ENCODE peak calls at places on chromosomes 7 and 10, in five cellular contexts. One of them, this sample, is unnamed.

GRCh38 chr7:151115121-151115835 is 29.0 kb downstream of the AGAP3 start:
- DNase-seq in ascending aorta: no peak
- DNase-seq in AG09309: no peak
- DNase-seq in stomach: no peak
- DNase-seq in colonic mucosa: no peak
- DNase-seq in this sample: no peak

GRCh38 chr10:114822771-114823463 is 1.3 kb downstream of the FHIP2A start:
- DNase-seq in ascending aorta: no peak
- DNase-seq in stomach: no peak
- DNase-seq in AG09309: no peak
- DNase-seq in colonic mucosa: no peak
- DNase-seq in this sample: peak; percentile 31

GRCh38 chr10:18650618-18651017 is 769 bp downstream of the NSUN6 start:
- DNase-seq in colonic mucosa: no peak
- DNase-seq in stomach: no peak
- DNase-seq in AG09309: no peak
- DNase-seq in ascending aorta: no peak
- DNase-seq in this sample: no peak

GRCh38 chr7:3070908-3071307 is 27.2 kb upstream of the CARD11 start:
- DNase-seq in AG09309: no peak
- DNase-seq in ascending aorta: no peak
- DNase-seq in colonic mucosa: no peak
- DNase-seq in stomach: no peak
- DNase-seq in this sample: no peak

GRCh38 chr7:84838857-84839256 is 348.0 kb downstream of the SEMA3D start:
- DNase-seq in ascending aorta: no peak
- DNase-seq in colonic mucosa: no peak
- DNase-seq in stomach: no peak
- DNase-seq in AG09309: no peak
- DNase-seq in this sample: no peak

GRCh38 chr7:141511370-141512335 is 39.6 kb upstream of the AGK start:
- DNase-seq in AG09309: no peak
- DNase-seq in stomach: peak; percentile 34
- DNase-seq in colonic mucosa: peak; percentile 20
- DNase-seq in ascending aorta: no peak
- DNase-seq in this sample: no peak

GRCh38 chr7:104940023-104940710 is 73.8 kb upstream of the KMT2E start:
- DNase-seq in ascending aorta: no peak
- DNase-seq in AG09309: no peak
- DNase-seq in colonic mucosa: peak; percentile 18
- DNase-seq in stomach: no peak
- DNase-seq in this sample: no peak

GRCh38 chr7:44549457-44549856 is 8.3 kb upstream of the NPC1L1 start:
- DNase-seq in AG09309: no peak
- DNase-seq in ascending aorta: no peak
- DNase-seq in colonic mucosa: no peak
- DNase-seq in stomach: no peak
- DNase-seq in this sample: no peak

GRCh38 chr10:91247360-91248111 is 27.1 kb downstream of the PCGF5 start:
- DNase-seq in ascending aorta: no peak
- DNase-seq in stomach: no peak
- DNase-seq in AG09309: no peak
- DNase-seq in colonic mucosa: no peak
- DNase-seq in this sample: peak; percentile 16

GRCh38 chr7:21916629-21917028 is 29.1 kb downstream of the CDCA7L start:
- DNase-seq in AG09309: no peak
- DNase-seq in stomach: no peak
- DNase-seq in ascending aorta: no peak
- DNase-seq in colonic mucosa: no peak
- DNase-seq in this sample: no peak

GRCh38 chr7:91800389-91800788 is 80.1 kb downstream of the MTERF1 start:
- DNase-seq in AG09309: no peak
- DNase-seq in ascending aorta: no peak
- DNase-seq in colonic mucosa: no peak
- DNase-seq in stomach: no peak
- DNase-seq in this sample: no peak

GRCh38 chr7:39735903-39736302 is 112.5 kb downstream of the RALA start:
- DNase-seq in AG09309: no peak
- DNase-seq in stomach: no peak
- DNase-seq in colonic mucosa: no peak
- DNase-seq in ascending aorta: no peak
- DNase-seq in this sample: no peak

GRCh38 chr10:76244061-76244686 is 812.8 kb downstream of the LRMDA start:
- DNase-seq in ascending aorta: no peak
- DNase-seq in stomach: no peak
- DNase-seq in colonic mucosa: no peak
- DNase-seq in AG09309: no peak
- DNase-seq in this sample: no peak

GRCh38 chr7:110539216-110539615 is 551.7 kb upstream of the LRRN3 start:
- DNase-seq in stomach: no peak
- DNase-seq in colonic mucosa: no peak
- DNase-seq in AG09309: no peak
- DNase-seq in ascending aorta: no peak
- DNase-seq in this sample: no peak

GRCh38 chr7:1963575-1963974 is 269.2 kb downstream of the MAD1L1 start:
- DNase-seq in stomach: no peak
- DNase-seq in AG09309: no peak
- DNase-seq in ascending aorta: no peak
- DNase-seq in colonic mucosa: no peak
- DNase-seq in this sample: no peak

GRCh38 chr7:22885824-22886255 is 63.2 kb upstream of the TOMM7 start:
- DNase-seq in stomach: no peak
- DNase-seq in ascending aorta: no peak
- DNase-seq in AG09309: no peak
- DNase-seq in colonic mucosa: no peak
- DNase-seq in this sample: no peak

GRCh38 chr10:131843881-131844284 is 56.9 kb upstream of the PPP2R2D start:
- DNase-seq in AG09309: no peak
- DNase-seq in colonic mucosa: no peak
- DNase-seq in stomach: no peak
- DNase-seq in ascending aorta: no peak
- DNase-seq in this sample: no peak

GRCh38 chr10:90602815-90603600 is 254.8 kb downstream of the HTR7 start:
- DNase-seq in ascending aorta: no peak
- DNase-seq in AG09309: no peak
- DNase-seq in colonic mucosa: no peak
- DNase-seq in stomach: no peak
- DNase-seq in this sample: peak; percentile 24

GRCh38 chr7:44348300-44348699 is 22.9 kb upstream of the CAMK2B start:
- DNase-seq in colonic mucosa: no peak
- DNase-seq in AG09309: no peak
- DNase-seq in stomach: no peak
- DNase-seq in ascending aorta: no peak
- DNase-seq in this sample: no peak

GRCh38 chr7:904847-905246 is 28.5 kb downstream of the GET4 start:
- DNase-seq in ascending aorta: no peak
- DNase-seq in AG09309: no peak
- DNase-seq in colonic mucosa: no peak
- DNase-seq in stomach: no peak
- DNase-seq in this sample: no peak

GRCh38 chr10:132514841-132515521 is 22.6 kb upstream of the INPP5A start:
- DNase-seq in AG09309: no peak
- DNase-seq in stomach: peak; percentile 13
- DNase-seq in colonic mucosa: no peak
- DNase-seq in ascending aorta: no peak
- DNase-seq in this sample: no peak

GRCh38 chr10:110355181-110355831 is 50.6 kb upstream of the SMNDC1 start:
- DNase-seq in stomach: no peak
- DNase-seq in colonic mucosa: no peak
- DNase-seq in ascending aorta: no peak
- DNase-seq in AG09309: no peak
- DNase-seq in this sample: no peak

GRCh38 chr10:119090026-119090808 is 9.6 kb upstream of the EIF3A start:
- DNase-seq in colonic mucosa: peak; percentile 43
- DNase-seq in ascending aorta: no peak
- DNase-seq in AG09309: no peak
- DNase-seq in stomach: peak; percentile 24
- DNase-seq in this sample: no peak

GRCh38 chr10:79505771-79506351 is 6.5 kb upstream of the EIF5AL1 start:
- DNase-seq in stomach: no peak
- DNase-seq in ascending aorta: no peak
- DNase-seq in AG09309: no peak
- DNase-seq in colonic mucosa: no peak
- DNase-seq in this sample: no peak

GRCh38 chr7:2066251-2066919 is 166.4 kb downstream of the MAD1L1 start:
- DNase-seq in ascending aorta: no peak
- DNase-seq in stomach: no peak
- DNase-seq in colonic mucosa: no peak
- DNase-seq in AG09309: no peak
- DNase-seq in this sample: no peak

GRCh38 chr7:134691820-134692705 is 45.4 kb downstream of the BPGM start:
- DNase-seq in ascending aorta: no peak
- DNase-seq in colonic mucosa: no peak
- DNase-seq in AG09309: peak; percentile 77
- DNase-seq in stomach: no peak
- DNase-seq in this sample: peak; percentile 72

GRCh38 chr10:70255329-70256299 is 22.4 kb upstream of the PPA1 start:
- DNase-seq in stomach: no peak
- DNase-seq in AG09309: no peak
- DNase-seq in colonic mucosa: peak; percentile 67
- DNase-seq in ascending aorta: no peak
- DNase-seq in this sample: no peak

GRCh38 chr7:87146740-87147386 is 5.4 kb upstream of the DMTF1 start:
- DNase-seq in AG09309: no peak
- DNase-seq in stomach: no peak
- DNase-seq in colonic mucosa: no peak
- DNase-seq in ascending aorta: no peak
- DNase-seq in this sample: no peak

GRCh38 chr7:25858562-25859411 is 293.2 kb upstream of the NFE2L3 start:
- DNase-seq in colonic mucosa: peak; percentile 50
- DNase-seq in ascending aorta: no peak
- DNase-seq in stomach: no peak
- DNase-seq in AG09309: no peak
- DNase-seq in this sample: no peak

GRCh38 chr10:72821606-72822005 is 71.9 kb upstream of the OIT3 start:
- DNase-seq in AG09309: no peak
- DNase-seq in colonic mucosa: no peak
- DNase-seq in ascending aorta: no peak
- DNase-seq in stomach: no peak
- DNase-seq in this sample: no peak

GRCh38 chr7:117110480-117111315 is 157.4 kb downstream of the ST7 start:
- DNase-seq in stomach: no peak
- DNase-seq in ascending aorta: no peak
- DNase-seq in colonic mucosa: no peak
- DNase-seq in AG09309: no peak
- DNase-seq in this sample: no peak

GRCh38 chr7:50982626-50983025 is 199.9 kb upstream of the GRB10 start:
- DNase-seq in stomach: no peak
- DNase-seq in colonic mucosa: no peak
- DNase-seq in ascending aorta: no peak
- DNase-seq in AG09309: no peak
- DNase-seq in this sample: no peak

GRCh38 chr10:77837248-77837924 is 89.2 kb downstream of the DLG5 start:
- DNase-seq in stomach: peak; percentile 31
- DNase-seq in AG09309: no peak
- DNase-seq in colonic mucosa: no peak
- DNase-seq in ascending aorta: no peak
- DNase-seq in this sample: peak; percentile 27

GRCh38 chr10:117619710-117620405 is 77.3 kb downstream of the EMX2 start:
- DNase-seq in stomach: no peak
- DNase-seq in colonic mucosa: no peak
- DNase-seq in AG09309: no peak
- DNase-seq in ascending aorta: no peak
- DNase-seq in this sample: no peak

GRCh38 chr10:120514035-120514620 is 57.1 kb downstream of the PLPP4 start:
- DNase-seq in ascending aorta: no peak
- DNase-seq in stomach: no peak
- DNase-seq in colonic mucosa: peak; percentile 25
- DNase-seq in AG09309: no peak
- DNase-seq in this sample: peak; percentile 40

GRCh38 chr10:63505562-63505961 is 15.6 kb upstream of the REEP3 start:
- DNase-seq in colonic mucosa: no peak
- DNase-seq in AG09309: no peak
- DNase-seq in ascending aorta: no peak
- DNase-seq in stomach: no peak
- DNase-seq in this sample: no peak

GRCh38 chr10:63501954-63502353 is 19.2 kb upstream of the REEP3 start:
- DNase-seq in AG09309: no peak
- DNase-seq in stomach: no peak
- DNase-seq in colonic mucosa: no peak
- DNase-seq in ascending aorta: no peak
- DNase-seq in this sample: no peak

GRCh38 chr10:63504145-63504881 is 16.9 kb upstream of the REEP3 start:
- DNase-seq in AG09309: no peak
- DNase-seq in colonic mucosa: no peak
- DNase-seq in ascending aorta: no peak
- DNase-seq in stomach: no peak
- DNase-seq in this sample: no peak

GRCh38 chr10:63503395-63503794 is 17.8 kb upstream of the REEP3 start:
- DNase-seq in colonic mucosa: no peak
- DNase-seq in stomach: no peak
- DNase-seq in AG09309: no peak
- DNase-seq in ascending aorta: no peak
- DNase-seq in this sample: no peak

DNA sequence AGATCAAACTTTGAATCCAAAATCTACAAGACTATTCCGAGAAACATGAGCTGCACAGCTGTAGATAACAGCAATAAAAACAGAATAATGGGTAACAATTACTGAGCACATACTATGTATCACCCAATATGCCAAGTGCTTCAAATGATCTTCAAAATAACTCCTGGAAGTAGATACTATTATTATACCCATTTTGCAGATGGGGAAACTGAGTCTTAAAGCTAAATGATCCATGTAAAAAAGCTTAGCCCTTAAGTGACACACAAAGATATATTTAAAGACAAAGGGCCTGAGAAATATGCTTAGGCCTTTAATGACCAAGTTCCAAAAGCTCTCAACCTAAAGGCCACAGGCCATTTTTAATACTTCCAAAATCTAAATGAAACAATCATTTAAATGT is 18.4 kb upstream of the REEP3 start:
- DNase-seq in colonic mucosa: no peak
- DNase-seq in ascending aorta: no peak
- DNase-seq in stomach: no peak
- DNase-seq in AG09309: no peak
- DNase-seq in this sample: no peak
- H3K4me3 ChIP-seq in colonic mucosa: no peak overlapping the region
- H3K4me3 ChIP-seq in ascending aorta: no peak overlapping the region
- H3K4me3 ChIP-seq in stomach: no peak overlapping the region
- H3K4me3 ChIP-seq in AG09309: no peak overlapping the region
- H3K4me3 ChIP-seq in this sample: no peak overlapping the region

GRCh38 chr10:126387041-126387908 is 1.0 kb downstream of the ADAM12 start:
- DNase-seq in ascending aorta: no peak
- DNase-seq in stomach: peak; percentile 56
- DNase-seq in AG09309: peak; percentile 50
- DNase-seq in colonic mucosa: peak; percentile 76
- DNase-seq in this sample: peak; percentile 55
- TF ChIP-seq CTCF in ascending aorta: peak; percentile 71
- TF ChIP-seq CTCF in stomach: no peak
- TF ChIP-seq CTCF in AG09309: peak; percentile 87
- TF ChIP-seq CTCF in colonic mucosa: peak; percentile 71
- TF ChIP-seq CTCF in this sample: peak; percentile 85

GRCh38 chr10:34280599-34281374 is 534.3 kb downstream of the PARD3 start:
- DNase-seq in ascending aorta: no peak
- DNase-seq in colonic mucosa: no peak
- DNase-seq in AG09309: peak; percentile 87
- DNase-seq in stomach: no peak
- DNase-seq in this sample: peak; percentile 96
- H3K4me3 ChIP-seq in ascending aorta: peak overlapping the region; percentile 22
- H3K4me3 ChIP-seq in colonic mucosa: no peak overlapping the region
- H3K4me3 ChIP-seq in AG09309: no peak overlapping the region
- H3K4me3 ChIP-seq in stomach: no peak overlapping the region
- H3K4me3 ChIP-seq in this sample: no peak overlapping the region

GRCh38 chr10:28738200-28738599 is 60.9 kb downstream of the BAMBI start:
- DNase-seq in colonic mucosa: peak; percentile 21
- DNase-seq in ascending aorta: no peak
- DNase-seq in AG09309: no peak
- DNase-seq in stomach: no peak
- DNase-seq in this sample: no peak
- TF ChIP-seq CTCF in colonic mucosa: no peak
- TF ChIP-seq CTCF in ascending aorta: no peak
- TF ChIP-seq CTCF in AG09309: peak; percentile 8
- TF ChIP-seq CTCF in stomach: no peak
- TF ChIP-seq CTCF in this sample: no peak

This sample was measured in astrocyte of the cerebellum.